ENCODE peak calls at places on chromosome 7, in six cellular contexts. One of them, this sample, is unnamed.

GRCh38 chr7:1531979-1532455 is 1.5 kb downstream of the MAFK start:
- ATAC-seq in HepG2: peak; percentile 2
- ATAC-seq in A549: no peak
- ATAC-seq in upper lobe of left lung: no peak
- ATAC-seq in K562: no peak
- ATAC-seq in GM12878: peak; percentile 2
- ATAC-seq in this sample: no peak

GRCh38 chr7:75739796-75740672 is 1.3 kb upstream of the HIP1 start:
- ATAC-seq in HepG2: no peak
- ATAC-seq in A549: no peak
- ATAC-seq in upper lobe of left lung: no peak
- ATAC-seq in K562: peak; percentile 28
- ATAC-seq in GM12878: peak; percentile 63
- ATAC-seq in this sample: no peak

GRCh38 chr7:158538156-158538946 is 49.3 kb downstream of the PTPRN2 start:
- ATAC-seq in HepG2: no peak
- ATAC-seq in A549: no peak
- ATAC-seq in upper lobe of left lung: no peak
- ATAC-seq in K562: no peak
- ATAC-seq in GM12878: no peak
- ATAC-seq in this sample: no peak

GRCh38 chr7:3575753-3576531 is 274.9 kb downstream of the SDK1 start:
- ATAC-seq in HepG2: no peak
- ATAC-seq in A549: no peak
- ATAC-seq in upper lobe of left lung: no peak
- ATAC-seq in K562: no peak
- ATAC-seq in GM12878: no peak
- ATAC-seq in this sample: no peak

GRCh38 chr7:24908166-24908565 is 71.8 kb downstream of the OSBPL3 start:
- ATAC-seq in HepG2: no peak
- ATAC-seq in A549: peak; percentile 13
- ATAC-seq in upper lobe of left lung: no peak
- ATAC-seq in K562: no peak
- ATAC-seq in GM12878: no peak
- ATAC-seq in this sample: no peak

GRCh38 chr7:44891791-44892190 is 6.5 kb upstream of the PURB start:
- ATAC-seq in HepG2: no peak
- ATAC-seq in A549: no peak
- ATAC-seq in upper lobe of left lung: no peak
- ATAC-seq in K562: no peak
- ATAC-seq in GM12878: no peak
- ATAC-seq in this sample: no peak

GRCh38 chr7:42494722-42495121 is 257.7 kb upstream of the GLI3 start:
- ATAC-seq in HepG2: no peak
- ATAC-seq in A549: no peak
- ATAC-seq in upper lobe of left lung: no peak
- ATAC-seq in K562: no peak
- ATAC-seq in GM12878: no peak
- ATAC-seq in this sample: no peak

GRCh38 chr7:54987772-54988171 is 31.0 kb upstream of the EGFR start:
- ATAC-seq in HepG2: no peak
- ATAC-seq in A549: peak; percentile 46
- ATAC-seq in upper lobe of left lung: no peak
- ATAC-seq in K562: no peak
- ATAC-seq in GM12878: no peak
- ATAC-seq in this sample: no peak

GRCh38 chr7:105779856-105780815 is 96.3 kb downstream of the ATXN7L1 start:
- ATAC-seq in HepG2: no peak
- ATAC-seq in A549: no peak
- ATAC-seq in upper lobe of left lung: no peak
- ATAC-seq in K562: no peak
- ATAC-seq in GM12878: no peak
- ATAC-seq in this sample: peak; percentile 41

GRCh38 chr7:156836443-156836842 is 56.5 kb downstream of the LMBR1 start:
- ATAC-seq in HepG2: no peak
- ATAC-seq in A549: no peak
- ATAC-seq in upper lobe of left lung: no peak
- ATAC-seq in K562: no peak
- ATAC-seq in GM12878: no peak
- ATAC-seq in this sample: no peak

GRCh38 chr7:116218051-116218645 is 7.8 kb downstream of the TES start:
- ATAC-seq in HepG2: no peak
- ATAC-seq in A549: peak; percentile 89
- ATAC-seq in upper lobe of left lung: no peak
- ATAC-seq in K562: peak; percentile 73
- ATAC-seq in GM12878: no peak
- ATAC-seq in this sample: no peak

GRCh38 chr7:149495785-149496641 is 1.6 kb downstream of the ZNF746 start:
- ATAC-seq in HepG2: peak; percentile 57
- ATAC-seq in A549: peak; percentile 64
- ATAC-seq in upper lobe of left lung: no peak
- ATAC-seq in K562: peak; percentile 58
- ATAC-seq in GM12878: no peak
- ATAC-seq in this sample: no peak

GRCh38 chr7:6430271-6430940 is 17.3 kb downstream of the DAGLB start:
- ATAC-seq in HepG2: peak; percentile 82
- ATAC-seq in A549: peak; percentile 83
- ATAC-seq in upper lobe of left lung: no peak
- ATAC-seq in K562: peak; percentile 87
- ATAC-seq in GM12878: peak; percentile 46
- ATAC-seq in this sample: no peak

GRCh38 chr7:20432071-20432470 is 101.4 kb downstream of the ITGB8 start:
- ATAC-seq in HepG2: no peak
- ATAC-seq in A549: no peak
- ATAC-seq in upper lobe of left lung: no peak
- ATAC-seq in K562: no peak
- ATAC-seq in GM12878: peak; percentile 21
- ATAC-seq in this sample: no peak

GRCh38 chr7:77811895-77812685 is 13.5 kb downstream of the PHTF2 start:
- ATAC-seq in HepG2: no peak
- ATAC-seq in A549: peak; percentile 56
- ATAC-seq in upper lobe of left lung: no peak
- ATAC-seq in K562: no peak
- ATAC-seq in GM12878: no peak
- ATAC-seq in this sample: no peak

GRCh38 chr7:90804370-90804769 is 208.2 kb downstream of the CDK14 start:
- ATAC-seq in HepG2: no peak
- ATAC-seq in A549: no peak
- ATAC-seq in upper lobe of left lung: no peak
- ATAC-seq in K562: no peak
- ATAC-seq in GM12878: no peak
- ATAC-seq in this sample: no peak

GRCh38 chr7:28570970-28571288 is 158.6 kb downstream of the CREB5 start:
- ATAC-seq in HepG2: no peak
- ATAC-seq in A549: peak; percentile 63
- ATAC-seq in upper lobe of left lung: no peak
- ATAC-seq in K562: no peak
- ATAC-seq in GM12878: peak; percentile 13
- ATAC-seq in this sample: no peak

GRCh38 chr7:77258014-77258413 is 58.4 kb upstream of the FGL2 start:
- ATAC-seq in HepG2: no peak
- ATAC-seq in A549: no peak
- ATAC-seq in upper lobe of left lung: no peak
- ATAC-seq in K562: peak; percentile 57
- ATAC-seq in GM12878: no peak
- ATAC-seq in this sample: no peak

GRCh38 chr7:744854-745430 is 17.9 kb upstream of the PRKAR1B start:
- ATAC-seq in HepG2: no peak
- ATAC-seq in A549: no peak
- ATAC-seq in upper lobe of left lung: no peak
- ATAC-seq in K562: no peak
- ATAC-seq in GM12878: no peak
- ATAC-seq in this sample: no peak

GRCh38 chr7:42914009-42914725 is 2.3 kb upstream of the C7orf25 start:
- ATAC-seq in HepG2: no peak
- ATAC-seq in A549: no peak
- ATAC-seq in upper lobe of left lung: no peak
- ATAC-seq in K562: no peak
- ATAC-seq in GM12878: no peak
- ATAC-seq in this sample: no peak

GRCh38 chr7:155195939-155196523 is 101.6 kb upstream of the INSIG1 start:
- ATAC-seq in HepG2: no peak
- ATAC-seq in A549: no peak
- ATAC-seq in upper lobe of left lung: no peak
- ATAC-seq in K562: no peak
- ATAC-seq in GM12878: no peak
- ATAC-seq in this sample: no peak

GRCh38 chr7:94174375-94174774 is 170.2 kb upstream of the BET1 start:
- ATAC-seq in HepG2: no peak
- ATAC-seq in A549: no peak
- ATAC-seq in upper lobe of left lung: no peak
- ATAC-seq in K562: no peak
- ATAC-seq in GM12878: no peak
- ATAC-seq in this sample: no peak

GRCh38 chr7:142452791-142453190 is 194.9 kb upstream of the PRSS58 start:
- ATAC-seq in HepG2: no peak
- ATAC-seq in A549: no peak
- ATAC-seq in upper lobe of left lung: no peak
- ATAC-seq in K562: no peak
- ATAC-seq in GM12878: no peak
- ATAC-seq in this sample: no peak

GRCh38 chr7:48009257-48009656 is 19.6 kb downstream of the SUN3 start:
- ATAC-seq in HepG2: peak; percentile 37
- ATAC-seq in A549: no peak
- ATAC-seq in upper lobe of left lung: no peak
- ATAC-seq in K562: no peak
- ATAC-seq in GM12878: no peak
- ATAC-seq in this sample: no peak
- TF ChIP-seq EP300 in HepG2: no peak
- TF ChIP-seq EP300 in A549: no peak
- TF ChIP-seq EP300 in upper lobe of left lung: no peak
- TF ChIP-seq EP300 in K562: no peak
- TF ChIP-seq EP300 in GM12878: no peak
- TF ChIP-seq EP300 in this sample: no peak

GRCh38 chr7:74083117-74083876 is at the start of gene LIMK1:
- ATAC-seq in HepG2: peak; percentile 81
- ATAC-seq in A549: peak; percentile 59
- ATAC-seq in upper lobe of left lung: peak; percentile 86
- ATAC-seq in K562: peak; percentile 85
- ATAC-seq in GM12878: peak; percentile 81
- ATAC-seq in this sample: peak; percentile 87
- TF ChIP-seq EP300 in HepG2: no peak
- TF ChIP-seq EP300 in A549: no peak
- TF ChIP-seq EP300 in upper lobe of left lung: no peak
- TF ChIP-seq EP300 in K562: no peak
- TF ChIP-seq EP300 in GM12878: no peak
- TF ChIP-seq EP300 in this sample: no peak

DNA sequence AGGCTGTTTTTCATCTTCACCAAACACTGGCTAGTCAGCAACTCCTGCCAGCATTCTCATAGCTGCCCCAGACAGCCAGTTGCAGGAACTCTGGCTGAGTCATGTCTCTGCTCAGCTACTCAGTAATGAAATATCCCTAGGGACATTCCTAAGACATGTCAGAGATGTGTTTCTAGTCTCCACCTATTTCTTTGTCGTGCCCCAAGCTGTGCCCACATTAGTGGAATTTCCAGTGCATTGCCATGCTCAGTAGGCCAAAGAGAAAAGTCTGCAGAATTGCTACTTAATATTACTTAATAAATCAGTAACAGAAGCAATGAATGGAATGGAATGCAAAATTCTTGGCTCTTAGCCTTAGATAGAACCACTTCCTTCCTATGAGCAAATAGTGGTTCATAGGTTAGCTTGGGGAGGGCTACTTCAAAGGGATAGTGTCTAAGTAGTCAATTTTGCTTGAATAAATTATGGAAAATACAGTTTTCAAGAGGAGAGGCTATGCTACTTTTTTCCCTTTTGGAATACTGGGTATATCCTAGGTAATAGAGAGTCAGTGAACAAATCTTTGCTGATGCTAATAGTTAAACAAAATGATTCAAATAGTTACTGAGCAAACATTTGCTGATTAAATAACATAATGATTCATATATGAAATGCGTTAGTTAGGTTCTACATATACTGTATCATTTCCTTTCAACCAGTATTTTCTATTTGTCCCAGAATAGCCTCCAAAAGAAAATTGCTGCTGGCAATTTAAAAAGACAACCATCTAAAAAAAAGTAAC is 23.6 kb upstream of the SEMA3C start:
- ATAC-seq in HepG2: peak; percentile 33
- ATAC-seq in A549: peak; percentile 97
- ATAC-seq in upper lobe of left lung: peak; percentile 93
- ATAC-seq in K562: no peak
- ATAC-seq in GM12878: no peak
- ATAC-seq in this sample: peak; percentile 96
- TF ChIP-seq EP300 in HepG2: no peak
- TF ChIP-seq EP300 in A549: peak; percentile 99
- TF ChIP-seq EP300 in upper lobe of left lung: no peak
- TF ChIP-seq EP300 in K562: no peak
- TF ChIP-seq EP300 in GM12878: no peak
- TF ChIP-seq EP300 in this sample: no peak

GRCh38 chr7:107506683-107507339 is 37.0 kb downstream of the GPR22 start:
- ATAC-seq in HepG2: no peak
- ATAC-seq in A549: no peak
- ATAC-seq in upper lobe of left lung: peak; percentile 85
- ATAC-seq in K562: peak; percentile 67
- ATAC-seq in GM12878: no peak
- ATAC-seq in this sample: peak; percentile 41
- TF ChIP-seq EP300 in HepG2: no peak
- TF ChIP-seq EP300 in A549: no peak
- TF ChIP-seq EP300 in upper lobe of left lung: no peak
- TF ChIP-seq EP300 in K562: no peak
- TF ChIP-seq EP300 in GM12878: no peak
- TF ChIP-seq EP300 in this sample: no peak

GRCh38 chr7:70338061-70338460 is 739.8 kb downstream of the AUTS2 start:
- ATAC-seq in HepG2: no peak
- ATAC-seq in A549: no peak
- ATAC-seq in upper lobe of left lung: no peak
- ATAC-seq in K562: no peak
- ATAC-seq in GM12878: no peak
- ATAC-seq in this sample: no peak
- TF ChIP-seq EP300 in HepG2: no peak
- TF ChIP-seq EP300 in A549: no peak
- TF ChIP-seq EP300 in upper lobe of left lung: no peak
- TF ChIP-seq EP300 in K562: no peak
- TF ChIP-seq EP300 in GM12878: no peak
- TF ChIP-seq EP300 in this sample: no peak

DNA sequence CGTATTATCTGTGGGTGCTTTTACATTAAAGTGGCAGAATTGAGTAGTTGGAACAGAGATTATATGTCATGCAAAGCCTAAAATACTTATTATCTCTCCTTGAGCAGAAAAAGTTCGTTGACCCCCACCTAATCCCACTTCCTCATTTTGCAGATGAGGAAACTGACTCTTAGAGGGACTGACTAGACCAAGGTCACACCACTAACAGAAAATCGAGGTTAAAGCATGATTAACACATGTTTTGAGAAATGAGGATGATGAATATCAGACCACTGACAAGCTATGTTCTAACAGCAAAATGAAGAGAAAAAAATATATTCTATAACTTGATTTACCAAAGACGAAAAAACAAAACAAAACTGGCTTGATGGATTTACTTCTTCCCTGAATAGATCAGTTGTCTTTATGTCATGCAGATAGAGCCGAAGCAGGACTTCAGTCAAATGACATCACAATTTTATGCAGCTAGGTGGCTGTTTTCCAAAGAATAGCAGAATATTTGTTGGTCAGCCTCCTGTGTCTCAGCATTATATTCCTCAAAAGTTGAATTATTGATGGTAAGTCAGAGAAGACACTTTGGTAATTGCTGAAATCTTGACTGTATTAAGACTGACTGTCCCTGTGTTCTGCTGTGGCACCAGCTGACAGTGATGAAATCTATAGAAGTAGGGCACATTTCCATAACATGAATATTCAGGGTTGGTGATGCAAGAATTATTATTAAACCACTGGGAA is 24.2 kb upstream of the SMIM30 start:
- ATAC-seq in HepG2: no peak
- ATAC-seq in A549: no peak
- ATAC-seq in upper lobe of left lung: no peak
- ATAC-seq in K562: peak; percentile 79
- ATAC-seq in GM12878: peak; percentile 83
- ATAC-seq in this sample: no peak
- TF ChIP-seq EP300 in HepG2: no peak
- TF ChIP-seq EP300 in A549: no peak
- TF ChIP-seq EP300 in upper lobe of left lung: no peak
- TF ChIP-seq EP300 in K562: peak; percentile 98
- TF ChIP-seq EP300 in GM12878: peak; percentile 50
- TF ChIP-seq EP300 in this sample: no peak